ENCODE peak calls at places on chromosomes 2 and 18, in seven cellular contexts. H is SK-N-SH, R is tibial artery, K is sigmoid colon, C is colonic mucosa, T is OCI-LY7, D is GM23338. U is an unnamed sample.

GRCh38 chr2:181949047-181949446 is 36.6 kb upstream of the PPP1R1C start:
- DNase-seq in H (no peak), R (no peak), K (no peak), C (no peak), T (no peak), D (no peak), U (no peak)

GRCh38 chr18:13465476-13465875 is 246.9 kb downstream of the LDLRAD4 start:
- DNase-seq in H (no peak), R (peak; percentile 43), K (no peak), C (no peak), T (peak; percentile 5), D (no peak), U (peak; percentile 7)

GRCh38 chr18:79382681-79383387 is 12.9 kb upstream of the NFATC1 start:
- DNase-seq in H (peak; percentile 44), R (no peak), K (peak; percentile 70), C (no peak), T (no peak), D (no peak), U (no peak)

GRCh38 chr18:40415224-40415791 is 1539.7 kb upstream of the PIK3C3 start:
- DNase-seq in H (no peak), R (no peak), K (no peak), C (no peak), T (no peak), D (peak; percentile 22), U (no peak)

GRCh38 chr2:138319616-138320015 is 182.0 kb upstream of the SPOPL start:
- DNase-seq in H (no peak), R (no peak), K (no peak), C (no peak), T (no peak), D (no peak), U (no peak)

GRCh38 chr2:37306024-37306423 is 18.6 kb downstream of the PRKD3 start:
- DNase-seq in H (no peak), R (no peak), K (no peak), C (peak; percentile 50), T (no peak), D (no peak), U (peak; percentile 80)

GRCh38 chr2:119484834-119485233 is 39.4 kb downstream of the SCTR start:
- DNase-seq in H (peak; percentile 45), R (no peak), K (no peak), C (no peak), T (no peak), D (no peak), U (peak; percentile 32)

GRCh38 chr2:200329798-200330197 is 23.3 kb downstream of the SPATS2L start:
- DNase-seq in H (no peak), R (no peak), K (no peak), C (no peak), T (no peak), D (no peak), U (no peak)

GRCh38 chr2:158724803-158725271 is 70.3 kb upstream of the DAPL1 start:
- DNase-seq in H (no peak), R (no peak), K (no peak), C (no peak), T (no peak), D (no peak), U (peak; percentile 26)

GRCh38 chr2:13109516-13109915 is 392.8 kb downstream of the TRIB2 start:
- DNase-seq in H (no peak), R (no peak), K (no peak), C (no peak), T (no peak), D (no peak), U (no peak)

GRCh38 chr2:199431748-199432213 is 26.0 kb downstream of the SATB2 start:
- DNase-seq in H (no peak), R (no peak), K (no peak), C (no peak), T (no peak), D (peak; percentile 73), U (peak; percentile 84)

GRCh38 chr2:160460333-160460731 is 33.3 kb downstream of the RBMS1 start:
- DNase-seq in H (no peak), R (no peak), K (no peak), C (no peak), T (no peak), D (no peak), U (no peak)

GRCh38 chr2:151627368-151627767 is 106.9 kb downstream of the NEB start:
- DNase-seq in H (no peak), R (no peak), K (no peak), C (no peak), T (no peak), D (no peak), U (no peak)

GRCh38 chr2:55865095-55865835 is 58.3 kb downstream of the EFEMP1 start:
- DNase-seq in H (no peak), R (no peak), K (no peak), C (no peak), T (no peak), D (no peak), U (no peak)

GRCh38 chr2:211354481-211354880 is 798.1 kb downstream of the CPS1 start:
- DNase-seq in H (no peak), R (no peak), K (no peak), C (no peak), T (no peak), D (no peak), U (no peak)

GRCh38 chr18:49812321-49813070 is 837 bp downstream of the ACAA2 start:
- DNase-seq in H (peak; percentile 69), R (no peak), K (no peak), C (no peak), T (no peak), D (no peak), U (peak; percentile 45)

GRCh38 chr2:217827430-217828201 is 175.2 kb downstream of the TNS1 start:
- DNase-seq in H (no peak), R (no peak), K (no peak), C (no peak), T (no peak), D (no peak), U (no peak)

GRCh38 chr2:202689898-202690297 is 55.1 kb downstream of the FAM117B start:
- DNase-seq in H (no peak), R (no peak), K (no peak), C (no peak), T (no peak), D (no peak), U (no peak)

DNA sequence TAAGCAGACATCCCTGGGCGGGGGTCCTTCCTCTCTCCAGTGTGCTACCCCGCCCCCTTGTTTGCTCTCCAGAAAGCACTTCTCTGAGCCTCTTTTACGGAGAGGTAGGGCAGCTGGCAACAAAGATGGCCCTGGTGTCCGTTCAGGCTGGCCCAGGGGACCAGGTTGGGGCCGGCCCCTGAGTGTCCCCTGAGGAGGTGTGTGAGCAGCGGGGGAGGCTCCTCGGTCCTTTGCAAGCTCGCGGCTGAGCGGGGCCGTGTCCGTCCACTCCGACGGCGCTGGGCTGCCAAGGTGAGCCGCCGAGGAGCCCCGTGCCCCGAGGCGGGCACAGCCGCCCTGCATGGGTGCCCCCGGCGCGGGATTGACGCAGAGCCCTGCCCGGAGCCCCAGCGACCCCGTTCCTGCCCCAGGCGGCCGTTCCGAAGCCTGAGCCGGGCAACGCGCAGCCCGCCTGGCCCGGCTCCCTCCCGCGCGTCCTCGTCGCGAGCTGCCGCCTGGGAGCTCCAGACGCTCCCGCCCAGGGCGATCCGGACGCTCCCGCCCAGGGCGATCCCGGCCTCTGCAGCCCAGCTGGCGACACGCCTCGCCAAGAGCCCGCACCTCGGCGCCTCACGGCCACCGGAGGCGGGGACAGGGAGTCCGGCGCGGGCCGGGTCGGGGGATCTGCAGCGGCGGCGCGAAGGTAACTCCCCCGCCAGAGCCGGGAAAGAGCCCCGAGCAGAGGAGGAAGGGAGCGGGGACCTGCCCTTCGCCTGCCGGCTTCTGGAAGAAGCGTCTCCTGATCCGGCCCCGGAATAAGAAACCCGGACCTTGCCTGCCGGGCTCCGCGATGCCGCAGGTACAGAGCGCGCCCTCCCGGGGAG is at the start of gene PROKR1:
- DNase-seq in H (peak; percentile 78), R (no peak), K (no peak), C (peak; percentile 37), T (no peak), D (peak; percentile 83), U (peak; percentile 88)
- TF ChIP-seq CTCF in H (no peak), R (no peak), K (no peak), C (no peak), T (no peak), D (no peak), U (no peak)

DNA sequence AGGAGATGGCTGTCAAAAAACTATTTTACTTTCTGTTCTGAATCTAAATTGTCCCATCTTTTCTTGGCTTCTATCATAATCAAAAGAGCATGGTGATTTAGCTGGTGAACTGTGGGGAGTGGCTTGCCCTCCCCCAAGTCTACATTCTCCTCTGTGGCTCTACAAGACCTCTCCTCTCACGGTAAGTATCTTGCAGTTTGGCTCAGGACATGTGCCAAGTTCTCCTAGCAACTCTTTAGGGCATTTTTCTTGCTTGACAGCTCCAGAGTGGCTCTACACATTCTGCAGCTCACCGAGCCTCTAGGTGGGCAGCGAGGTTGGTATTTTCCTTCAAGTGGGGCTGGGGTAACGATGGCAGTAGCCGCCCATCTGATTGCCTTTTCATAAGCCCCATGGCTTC is 29.1 kb downstream of the SLC4A5 start:
- DNase-seq in H (no peak), R (no peak), K (no peak), C (no peak), T (no peak), D (no peak), U (no peak)
- H3K4me3 ChIP-seq in H (no peak overlapping the region), R (no peak overlapping the region), K (no peak overlapping the region), C (no peak overlapping the region), T (no peak overlapping the region), D (no peak overlapping the region), U (no peak overlapping the region)

GRCh38 chr18:55384115-55384514 is 203.9 kb downstream of the TCF4 start:
- DNase-seq in H (no peak), R (no peak), K (no peak), C (no peak), T (no peak), D (no peak), U (no peak)

GRCh38 chr18:55385770-55386169 is 202.2 kb downstream of the TCF4 start:
- DNase-seq in H (no peak), R (no peak), K (no peak), C (no peak), T (no peak), D (no peak), U (no peak)

GRCh38 chr18:55387139-55387984 is 200.6 kb downstream of the TCF4 start:
- DNase-seq in H (no peak), R (no peak), K (no peak), C (no peak), T (no peak), D (no peak), U (no peak)

GRCh38 chr18:55384551-55385275 is 203.3 kb downstream of the TCF4 start:
- DNase-seq in H (peak; percentile 15), R (no peak), K (no peak), C (peak; percentile 23), T (peak; percentile 31), D (peak; percentile 85), U (peak; percentile 84)

DNA sequence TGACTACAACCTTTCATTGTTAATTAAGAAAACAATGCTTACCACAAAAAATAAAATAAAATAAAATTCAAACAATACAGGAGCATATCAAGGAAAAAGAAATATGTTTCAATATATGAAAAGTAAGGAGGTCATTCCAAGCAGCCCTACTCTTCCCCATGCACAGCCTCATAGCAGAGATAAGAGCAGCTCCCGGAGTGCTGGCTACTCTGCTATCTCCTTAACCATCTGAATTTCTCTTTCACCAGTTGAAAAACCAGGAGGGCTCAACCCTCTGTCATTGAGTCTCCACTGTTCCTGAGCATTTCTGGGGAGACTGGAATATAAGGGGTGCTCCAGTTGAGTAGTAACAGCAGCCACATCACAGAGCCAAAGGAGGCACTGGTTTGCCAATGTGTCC is 201.4 kb downstream of the TCF4 start:
- DNase-seq in H (peak; percentile 4), R (no peak), K (no peak), C (no peak), T (no peak), D (no peak), U (no peak)
- H3K36me3 ChIP-seq in H (peaks cover 4% of the 10 kb centered on the region), R (no peaks in the 10 kb centered on the region), K (no peaks in the 10 kb centered on the region), C (no peaks in the 10 kb centered on the region), T (peaks cover 30% of the 10 kb centered on the region), D (peaks cover 3% of the 10 kb centered on the region), U (no peaks in the 10 kb centered on the region)

GRCh38 chr2:117615106-117615505 is 199.4 kb upstream of the DDX18 start:
- DNase-seq in H (no peak), R (no peak), K (no peak), C (no peak), T (no peak), D (no peak), U (no peak)
- TF ChIP-seq CTCF in H (no peak), R (no peak), K (no peak), C (no peak), T (no peak), D (no peak), U (no peak)